ENCODE peak calls at places on chromosomes 13 and 19, in seven cellular contexts. One of them, this sample, is unnamed.
A peak's percentile ranks its signal among the peaks of the same experiment; 100 is the strongest.

GRCh38 chr13:109163052-109163413 is 533.6 kb downstream of the MYO16 start:
- DNase-seq in colonic mucosa: no peak
- DNase-seq in CD4-positive, CD25-positive, alpha-beta regulatory T cell: no peak
- DNase-seq in NCI-H1694 treated with DMSO at 0.1 percent for 48 hours: no peak
- DNase-seq in RWPE1: no peak
- DNase-seq in posterior vena cava: no peak
- DNase-seq in stimulated activated CD8-positive, alpha-beta memory T cell treated with anti-CD3 and anti-CD28 coated beads, Interleukin-4, amount 100 ng/mL, for 4 hours: no peak
- DNase-seq in this sample: no peak

GRCh38 chr19:49749055-49749716 is 13.9 kb downstream of the TSKS start:
- DNase-seq in stimulated activated CD8-positive, alpha-beta memory T cell treated with anti-CD3 and anti-CD28 coated beads, Interleukin-4, amount 100 ng/mL, for 4 hours: no peak
- DNase-seq in RWPE1: no peak
- DNase-seq in NCI-H1694 treated with DMSO at 0.1 percent for 48 hours: no peak
- DNase-seq in colonic mucosa: no peak
- DNase-seq in posterior vena cava: no peak
- DNase-seq in CD4-positive, CD25-positive, alpha-beta regulatory T cell: no peak
- DNase-seq in this sample: peak; percentile 34

GRCh38 chr19:4140237-4140711 is 13.2 kb upstream of the CREB3L3 start:
- DNase-seq in colonic mucosa: peak; percentile 68
- DNase-seq in NCI-H1694 treated with DMSO at 0.1 percent for 48 hours: peak; percentile 64
- DNase-seq in stimulated activated CD8-positive, alpha-beta memory T cell treated with anti-CD3 and anti-CD28 coated beads, Interleukin-4, amount 100 ng/mL, for 4 hours: no peak
- DNase-seq in posterior vena cava: no peak
- DNase-seq in CD4-positive, CD25-positive, alpha-beta regulatory T cell: peak; percentile 69
- DNase-seq in RWPE1: peak; percentile 81
- DNase-seq in this sample: peak; percentile 65

GRCh38 chr13:65638572-65639168 is 1591.5 kb downstream of the PCDH9 start:
- DNase-seq in CD4-positive, CD25-positive, alpha-beta regulatory T cell: peak; percentile 1
- DNase-seq in stimulated activated CD8-positive, alpha-beta memory T cell treated with anti-CD3 and anti-CD28 coated beads, Interleukin-4, amount 100 ng/mL, for 4 hours: no peak
- DNase-seq in colonic mucosa: no peak
- DNase-seq in RWPE1: peak; percentile 4
- DNase-seq in posterior vena cava: no peak
- DNase-seq in NCI-H1694 treated with DMSO at 0.1 percent for 48 hours: peak; percentile 9
- DNase-seq in this sample: peak; percentile 53

GRCh38 chr19:40271706-40272105 is 13.4 kb downstream of the AKT2 start:
- DNase-seq in posterior vena cava: no peak
- DNase-seq in CD4-positive, CD25-positive, alpha-beta regulatory T cell: no peak
- DNase-seq in colonic mucosa: no peak
- DNase-seq in NCI-H1694 treated with DMSO at 0.1 percent for 48 hours: no peak
- DNase-seq in stimulated activated CD8-positive, alpha-beta memory T cell treated with anti-CD3 and anti-CD28 coated beads, Interleukin-4, amount 100 ng/mL, for 4 hours: no peak
- DNase-seq in RWPE1: no peak
- DNase-seq in this sample: no peak

GRCh38 chr13:43237616-43238015 is 214.2 kb downstream of the DNAJC15 start:
- DNase-seq in CD4-positive, CD25-positive, alpha-beta regulatory T cell: no peak
- DNase-seq in RWPE1: no peak
- DNase-seq in colonic mucosa: no peak
- DNase-seq in NCI-H1694 treated with DMSO at 0.1 percent for 48 hours: no peak
- DNase-seq in posterior vena cava: no peak
- DNase-seq in stimulated activated CD8-positive, alpha-beta memory T cell treated with anti-CD3 and anti-CD28 coated beads, Interleukin-4, amount 100 ng/mL, for 4 hours: no peak
- DNase-seq in this sample: no peak

GRCh38 chr13:35512271-35512920 is 35.9 kb upstream of the MAB21L1 start:
- DNase-seq in colonic mucosa: no peak
- DNase-seq in posterior vena cava: no peak
- DNase-seq in RWPE1: peak; percentile 62
- DNase-seq in CD4-positive, CD25-positive, alpha-beta regulatory T cell: no peak
- DNase-seq in stimulated activated CD8-positive, alpha-beta memory T cell treated with anti-CD3 and anti-CD28 coated beads, Interleukin-4, amount 100 ng/mL, for 4 hours: no peak
- DNase-seq in NCI-H1694 treated with DMSO at 0.1 percent for 48 hours: no peak
- DNase-seq in this sample: peak; percentile 87

GRCh38 chr13:106468207-106468606 is 67.3 kb downstream of the EFNB2 start:
- DNase-seq in stimulated activated CD8-positive, alpha-beta memory T cell treated with anti-CD3 and anti-CD28 coated beads, Interleukin-4, amount 100 ng/mL, for 4 hours: no peak
- DNase-seq in colonic mucosa: no peak
- DNase-seq in RWPE1: no peak
- DNase-seq in NCI-H1694 treated with DMSO at 0.1 percent for 48 hours: no peak
- DNase-seq in CD4-positive, CD25-positive, alpha-beta regulatory T cell: no peak
- DNase-seq in posterior vena cava: no peak
- DNase-seq in this sample: no peak

GRCh38 chr13:62653371-62653770 is 1237.7 kb upstream of the PCDH20 start:
- DNase-seq in CD4-positive, CD25-positive, alpha-beta regulatory T cell: no peak
- DNase-seq in NCI-H1694 treated with DMSO at 0.1 percent for 48 hours: no peak
- DNase-seq in posterior vena cava: no peak
- DNase-seq in colonic mucosa: no peak
- DNase-seq in RWPE1: peak; percentile 6
- DNase-seq in stimulated activated CD8-positive, alpha-beta memory T cell treated with anti-CD3 and anti-CD28 coated beads, Interleukin-4, amount 100 ng/mL, for 4 hours: no peak
- DNase-seq in this sample: no peak

GRCh38 chr13:110636701-110637201 is 21.4 kb downstream of the NAXD start:
- DNase-seq in NCI-H1694 treated with DMSO at 0.1 percent for 48 hours: no peak
- DNase-seq in stimulated activated CD8-positive, alpha-beta memory T cell treated with anti-CD3 and anti-CD28 coated beads, Interleukin-4, amount 100 ng/mL, for 4 hours: no peak
- DNase-seq in CD4-positive, CD25-positive, alpha-beta regulatory T cell: no peak
- DNase-seq in colonic mucosa: no peak
- DNase-seq in RWPE1: no peak
- DNase-seq in posterior vena cava: peak; percentile 66
- DNase-seq in this sample: no peak

GRCh38 chr19:10634881-10635463 is 9.6 kb downstream of the SLC44A2 start:
- DNase-seq in stimulated activated CD8-positive, alpha-beta memory T cell treated with anti-CD3 and anti-CD28 coated beads, Interleukin-4, amount 100 ng/mL, for 4 hours: no peak
- DNase-seq in RWPE1: no peak
- DNase-seq in colonic mucosa: no peak
- DNase-seq in posterior vena cava: no peak
- DNase-seq in CD4-positive, CD25-positive, alpha-beta regulatory T cell: no peak
- DNase-seq in NCI-H1694 treated with DMSO at 0.1 percent for 48 hours: no peak
- DNase-seq in this sample: no peak

GRCh38 chr13:26253262-26253786 is 605 bp upstream of the CDK8 start:
- DNase-seq in posterior vena cava: no peak
- DNase-seq in stimulated activated CD8-positive, alpha-beta memory T cell treated with anti-CD3 and anti-CD28 coated beads, Interleukin-4, amount 100 ng/mL, for 4 hours: no peak
- DNase-seq in RWPE1: no peak
- DNase-seq in colonic mucosa: no peak
- DNase-seq in CD4-positive, CD25-positive, alpha-beta regulatory T cell: no peak
- DNase-seq in NCI-H1694 treated with DMSO at 0.1 percent for 48 hours: no peak
- DNase-seq in this sample: peak; percentile 1

GRCh38 chr19:46660601-46661019 is 372 bp downstream of the DACT3 start:
- DNase-seq in RWPE1: no peak
- DNase-seq in colonic mucosa: peak; percentile 42
- DNase-seq in CD4-positive, CD25-positive, alpha-beta regulatory T cell: no peak
- DNase-seq in NCI-H1694 treated with DMSO at 0.1 percent for 48 hours: no peak
- DNase-seq in posterior vena cava: no peak
- DNase-seq in stimulated activated CD8-positive, alpha-beta memory T cell treated with anti-CD3 and anti-CD28 coated beads, Interleukin-4, amount 100 ng/mL, for 4 hours: no peak
- DNase-seq in this sample: no peak

GRCh38 chr19:34288381-34288780 is 34.0 kb downstream of the GARRE1 start:
- DNase-seq in CD4-positive, CD25-positive, alpha-beta regulatory T cell: no peak
- DNase-seq in colonic mucosa: no peak
- DNase-seq in NCI-H1694 treated with DMSO at 0.1 percent for 48 hours: no peak
- DNase-seq in RWPE1: no peak
- DNase-seq in posterior vena cava: no peak
- DNase-seq in stimulated activated CD8-positive, alpha-beta memory T cell treated with anti-CD3 and anti-CD28 coated beads, Interleukin-4, amount 100 ng/mL, for 4 hours: no peak
- DNase-seq in this sample: no peak

GRCh38 chr13:32889986-32890565 is 126.1 kb upstream of the KL start:
- DNase-seq in CD4-positive, CD25-positive, alpha-beta regulatory T cell: no peak
- DNase-seq in RWPE1: no peak
- DNase-seq in posterior vena cava: no peak
- DNase-seq in NCI-H1694 treated with DMSO at 0.1 percent for 48 hours: no peak
- DNase-seq in stimulated activated CD8-positive, alpha-beta memory T cell treated with anti-CD3 and anti-CD28 coated beads, Interleukin-4, amount 100 ng/mL, for 4 hours: no peak
- DNase-seq in colonic mucosa: no peak
- DNase-seq in this sample: no peak

GRCh38 chr19:10290876-10291553 is 1.3 kb downstream of the ICAM5 start:
- DNase-seq in RWPE1: peak; percentile 64
- DNase-seq in posterior vena cava: peak; percentile 90
- DNase-seq in CD4-positive, CD25-positive, alpha-beta regulatory T cell: peak; percentile 57
- DNase-seq in colonic mucosa: peak; percentile 77
- DNase-seq in NCI-H1694 treated with DMSO at 0.1 percent for 48 hours: no peak
- DNase-seq in stimulated activated CD8-positive, alpha-beta memory T cell treated with anti-CD3 and anti-CD28 coated beads, Interleukin-4, amount 100 ng/mL, for 4 hours: no peak
- DNase-seq in this sample: peak; percentile 63

GRCh38 chr19:45509692-45510015 is 2.4 kb downstream of the VASP start:
- DNase-seq in colonic mucosa: no peak
- DNase-seq in stimulated activated CD8-positive, alpha-beta memory T cell treated with anti-CD3 and anti-CD28 coated beads, Interleukin-4, amount 100 ng/mL, for 4 hours: no peak
- DNase-seq in posterior vena cava: no peak
- DNase-seq in RWPE1: no peak
- DNase-seq in NCI-H1694 treated with DMSO at 0.1 percent for 48 hours: no peak
- DNase-seq in CD4-positive, CD25-positive, alpha-beta regulatory T cell: no peak
- DNase-seq in this sample: no peak

GRCh38 chr19:17950310-17951150 is 16.4 kb upstream of the KCNN1 start:
- DNase-seq in CD4-positive, CD25-positive, alpha-beta regulatory T cell: no peak
- DNase-seq in NCI-H1694 treated with DMSO at 0.1 percent for 48 hours: peak; percentile 10
- DNase-seq in colonic mucosa: no peak
- DNase-seq in RWPE1: no peak
- DNase-seq in stimulated activated CD8-positive, alpha-beta memory T cell treated with anti-CD3 and anti-CD28 coated beads, Interleukin-4, amount 100 ng/mL, for 4 hours: no peak
- DNase-seq in posterior vena cava: no peak
- DNase-seq in this sample: no peak

GRCh38 chr13:97878421-97879375 is 74.8 kb upstream of the IPO5 start:
- DNase-seq in stimulated activated CD8-positive, alpha-beta memory T cell treated with anti-CD3 and anti-CD28 coated beads, Interleukin-4, amount 100 ng/mL, for 4 hours: no peak
- DNase-seq in posterior vena cava: no peak
- DNase-seq in NCI-H1694 treated with DMSO at 0.1 percent for 48 hours: no peak
- DNase-seq in RWPE1: no peak
- DNase-seq in CD4-positive, CD25-positive, alpha-beta regulatory T cell: no peak
- DNase-seq in colonic mucosa: no peak
- DNase-seq in this sample: no peak

GRCh38 chr13:29887030-29887557 is 36.7 kb upstream of the UBL3 start:
- DNase-seq in CD4-positive, CD25-positive, alpha-beta regulatory T cell: no peak
- DNase-seq in RWPE1: no peak
- DNase-seq in colonic mucosa: no peak
- DNase-seq in posterior vena cava: no peak
- DNase-seq in NCI-H1694 treated with DMSO at 0.1 percent for 48 hours: no peak
- DNase-seq in stimulated activated CD8-positive, alpha-beta memory T cell treated with anti-CD3 and anti-CD28 coated beads, Interleukin-4, amount 100 ng/mL, for 4 hours: no peak
- DNase-seq in this sample: no peak

GRCh38 chr13:33577037-33577436 is 240.9 kb upstream of the RFC3 start:
- DNase-seq in CD4-positive, CD25-positive, alpha-beta regulatory T cell: no peak
- DNase-seq in NCI-H1694 treated with DMSO at 0.1 percent for 48 hours: no peak
- DNase-seq in RWPE1: no peak
- DNase-seq in posterior vena cava: no peak
- DNase-seq in stimulated activated CD8-positive, alpha-beta memory T cell treated with anti-CD3 and anti-CD28 coated beads, Interleukin-4, amount 100 ng/mL, for 4 hours: no peak
- DNase-seq in colonic mucosa: no peak
- DNase-seq in this sample: no peak

GRCh38 chr13:74104661-74105275 is 29.4 kb downstream of the KLF12 start:
- DNase-seq in RWPE1: no peak
- DNase-seq in CD4-positive, CD25-positive, alpha-beta regulatory T cell: no peak
- DNase-seq in stimulated activated CD8-positive, alpha-beta memory T cell treated with anti-CD3 and anti-CD28 coated beads, Interleukin-4, amount 100 ng/mL, for 4 hours: no peak
- DNase-seq in colonic mucosa: no peak
- DNase-seq in posterior vena cava: no peak
- DNase-seq in NCI-H1694 treated with DMSO at 0.1 percent for 48 hours: no peak
- DNase-seq in this sample: no peak

GRCh38 chr13:45769072-45769471 is 67.0 kb downstream of the CBY2 start:
- DNase-seq in NCI-H1694 treated with DMSO at 0.1 percent for 48 hours: no peak
- DNase-seq in stimulated activated CD8-positive, alpha-beta memory T cell treated with anti-CD3 and anti-CD28 coated beads, Interleukin-4, amount 100 ng/mL, for 4 hours: no peak
- DNase-seq in RWPE1: no peak
- DNase-seq in CD4-positive, CD25-positive, alpha-beta regulatory T cell: no peak
- DNase-seq in posterior vena cava: no peak
- DNase-seq in colonic mucosa: no peak
- DNase-seq in this sample: no peak